ENCODE peak calls at places on chromosomes 5 and 9, in eight cellular contexts. X, R, Y, W, T, I, J and G are unnamed samples.

GRCh38 chr9:97906236-97906831 is 16.0 kb downstream of the TRMO start:
- DNase-seq in X (no peak), R (no peak), Y (no peak), W (no peak), T (no peak), I (no peak), J (no peak), G (no peak)

GRCh38 chr5:132458651-132459030 is 31.9 kb downstream of the IRF1 start:
- DNase-seq in X (no peak), R (no peak), Y (no peak), W (no peak), T (no peak), I (no peak), J (peak; percentile 82), G (peak; percentile 55)

GRCh38 chr9:110255064-110255416 is 1.3 kb downstream of the TXN start:
- DNase-seq in X (no peak), R (no peak), Y (no peak), W (no peak), T (no peak), I (no peak), J (no peak), G (no peak)

GRCh38 chr5:178940569-178941360 is at the start of gene ZNF454:
- DNase-seq in X (no peak), R (peak; percentile 48), Y (peak; percentile 93), W (peak; percentile 84), T (peak; percentile 96), I (peak; percentile 0), J (peak; percentile 36), G (peak; percentile 85)

GRCh38 chr9:137878957-137879555 is 1.5 kb downstream of the CACNA1B start:
- DNase-seq in X (no peak), R (no peak), Y (no peak), W (no peak), T (no peak), I (no peak), J (no peak), G (no peak)

GRCh38 chr9:123867971-123868370 is 62.0 kb downstream of the DENND1A start:
- DNase-seq in X (no peak), R (no peak), Y (no peak), W (no peak), T (no peak), I (no peak), J (no peak), G (peak; percentile 11)

GRCh38 chr9:134192951-134193731 is 28.8 kb upstream of the RNU6ATAC start:
- DNase-seq in X (no peak), R (no peak), Y (no peak), W (no peak), T (no peak), I (no peak), J (no peak), G (no peak)

GRCh38 chr5:154214236-154215106 is 23.9 kb downstream of the GALNT10 start:
- DNase-seq in X (no peak), R (peak; percentile 50), Y (no peak), W (no peak), T (no peak), I (no peak), J (peak; percentile 86), G (no peak)

GRCh38 chr5:104652271-104652861 is 1089.8 kb upstream of the NUDT12 start:
- DNase-seq in X (no peak), R (no peak), Y (no peak), W (no peak), T (no peak), I (no peak), J (no peak), G (no peak)

GRCh38 chr5:136018814-136019777 is 9.7 kb upstream of the TGFBI start:
- DNase-seq in X (no peak), R (peak; percentile 90), Y (no peak), W (peak; percentile 98), T (no peak), I (no peak), J (peak; percentile 97), G (no peak)

GRCh38 chr5:95107138-95107537 is 177.8 kb downstream of the MCTP1 start:
- DNase-seq in X (no peak), R (no peak), Y (no peak), W (no peak), T (no peak), I (no peak), J (no peak), G (no peak)

GRCh38 chr5:76196886-76197489 is 113.8 kb downstream of the SV2C start:
- DNase-seq in X (no peak), R (no peak), Y (no peak), W (no peak), T (no peak), I (no peak), J (no peak), G (no peak)

GRCh38 chr5:1415626-1416360 is 29.4 kb downstream of the SLC6A3 start:
- DNase-seq in X (no peak), R (no peak), Y (no peak), W (no peak), T (no peak), I (no peak), J (no peak), G (no peak)

GRCh38 chr9:127509261-127509954 is 58.1 kb downstream of the LRSAM1 start:
- DNase-seq in X (no peak), R (no peak), Y (no peak), W (no peak), T (no peak), I (no peak), J (no peak), G (peak; percentile 66)